ENCODE peak calls at places on chromosome 15, in nine cellular contexts. A, B, N, E, F, T, K, L and V are unnamed samples.

GRCh38 chr15:38189651-38190280 is 62.9 kb upstream of the SPRED1 start:
- DNase-seq in E (no peak), K (no peak), B (no peak), N (no peak), L (no peak), T (no peak), A (no peak), F (no peak), V (no peak)

GRCh38 chr15:49152552-49153337 is 2.7 kb downstream of the COPS2 start:
- DNase-seq in A (no peak), T (no peak), L (no peak), F (no peak), E (no peak), N (no peak), K (no peak), B (no peak), V (no peak)

GRCh38 chr15:29792426-29793159 is 29.7 kb downstream of the TJP1 start:
- DNase-seq in F (no peak), B (peak; percentile 16), T (no peak), E (no peak), L (no peak), N (no peak), A (no peak), K (no peak), V (no peak)

GRCh38 chr15:66115568-66116206 is 137.9 kb downstream of the MEGF11 start:
- DNase-seq in B (no peak), E (no peak), T (no peak), L (no peak), K (no peak), A (no peak), F (no peak), N (peak; percentile 3), V (no peak)

GRCh38 chr15:56371495-56372147 is 6.4 kb downstream of the TEX9 start:
- DNase-seq in L (no peak), A (no peak), E (no peak), B (no peak), K (no peak), T (no peak), N (no peak), F (no peak), V (no peak)

GRCh38 chr15:67136802-67137201 is 71.4 kb downstream of the SMAD3 start:
- DNase-seq in T (no peak), F (no peak), E (no peak), L (no peak), B (no peak), N (no peak), A (no peak), K (no peak), V (no peak)

GRCh38 chr15:97968380-97968779 is 7.9 kb downstream of the ARRDC4 start:
- DNase-seq in T (no peak), K (no peak), F (peak; percentile 81), L (no peak), N (peak; percentile 85), B (peak; percentile 27), A (peak; percentile 70), E (no peak), V (no peak)

GRCh38 chr15:58065011-58065444 is 483 bp downstream of the ALDH1A2 start:
- DNase-seq in L (peak; percentile 43), K (no peak), F (no peak), B (no peak), N (no peak), E (no peak), A (no peak), T (no peak), V (no peak)

GRCh38 chr15:79981861-79982455 is 11.0 kb upstream of the BCL2A1 start:
- DNase-seq in E (no peak), N (no peak), F (no peak), T (no peak), K (no peak), L (no peak), A (no peak), B (no peak), V (no peak)

GRCh38 chr15:39188314-39188713 is 392.6 kb upstream of the THBS1 start:
- DNase-seq in E (no peak), A (no peak), K (no peak), T (no peak), F (no peak), N (no peak), B (no peak), L (no peak), V (no peak)

GRCh38 chr15:70916531-70916930 is 23.9 kb downstream of the LRRC49 start:
- DNase-seq in N (no peak), F (no peak), T (no peak), E (no peak), K (no peak), A (no peak), B (no peak), L (peak; percentile 29), V (no peak)

GRCh38 chr15:79455361-79455760 is 23.2 kb downstream of the MINAR1 start:
- DNase-seq in E (no peak), A (no peak), F (no peak), T (no peak), L (no peak), B (no peak), K (no peak), N (peak; percentile 43), V (no peak)

GRCh38 chr15:67775265-67775664 is 50.0 kb upstream of the SKOR1 start:
- DNase-seq in F (no peak), B (no peak), N (no peak), E (no peak), T (no peak), A (no peak), L (no peak), K (no peak), V (no peak)

GRCh38 chr15:70451861-70452653 is 311.3 kb downstream of the UACA start:
- DNase-seq in L (peak; percentile 70), K (no peak), A (no peak), F (no peak), T (no peak), B (no peak), N (no peak), E (peak; percentile 22), V (peak; percentile 69)

GRCh38 chr15:66252411-66253295 is 897 bp downstream of the MEGF11 start:
- DNase-seq in K (peak; percentile 53), B (no peak), N (peak; percentile 33), T (no peak), L (no peak), F (peak; percentile 76), E (peak; percentile 79), A (peak; percentile 90), V (peak; percentile 19)

GRCh38 chr15:57591822-57592367 is at the start of gene MYZAP:
- DNase-seq in K (no peak), T (peak; percentile 17), L (peak; percentile 81), N (no peak), F (peak; percentile 72), A (peak; percentile 80), E (peak; percentile 71), B (no peak), V (no peak)

GRCh38 chr15:61528590-61528929 is 299.5 kb upstream of the RORA start:
- DNase-seq in B (no peak), L (no peak), E (no peak), N (no peak), T (no peak), A (no peak), K (no peak), F (no peak), V (no peak)

GRCh38 chr15:61053401-61053800 is 175.7 kb downstream of the RORA start:
- DNase-seq in A (no peak), F (no peak), N (no peak), B (no peak), E (no peak), T (no peak), L (no peak), K (no peak), V (no peak)